ENCODE peak calls at places on chromosomes 1 and 21, in seven cellular contexts. One of them, this sample, is unnamed.

GRCh38 chr1:87620807-87621206 is 292.1 kb downstream of the LMO4 start:
- DNase-seq in iris pigment epithelial cell: no peak
- DNase-seq in central memory CD8-positive, alpha-beta T cell: no peak
- DNase-seq in GF-D8: no peak
- DNase-seq in right atrium auricular region: no peak
- DNase-seq in neural progenitor cell: no peak
- DNase-seq in T47D: no peak
- DNase-seq in this sample: no peak

GRCh38 chr1:19468397-19468956 is 16.9 kb downstream of the CAPZB start:
- DNase-seq in iris pigment epithelial cell: no peak
- DNase-seq in central memory CD8-positive, alpha-beta T cell: no peak
- DNase-seq in right atrium auricular region: no peak
- DNase-seq in GF-D8: no peak
- DNase-seq in T47D: no peak
- DNase-seq in neural progenitor cell: no peak
- DNase-seq in this sample: peak; percentile 86

GRCh38 chr1:156592910-156593732 is 1.5 kb downstream of the NAXE start:
- DNase-seq in GF-D8: no peak
- DNase-seq in neural progenitor cell: no peak
- DNase-seq in T47D: no peak
- DNase-seq in central memory CD8-positive, alpha-beta T cell: no peak
- DNase-seq in right atrium auricular region: no peak
- DNase-seq in iris pigment epithelial cell: no peak
- DNase-seq in this sample: no peak

GRCh38 chr1:28751315-28752056 is 14.7 kb downstream of the YTHDF2 start:
- DNase-seq in right atrium auricular region: no peak
- DNase-seq in GF-D8: no peak
- DNase-seq in central memory CD8-positive, alpha-beta T cell: no peak
- DNase-seq in T47D: no peak
- DNase-seq in neural progenitor cell: no peak
- DNase-seq in iris pigment epithelial cell: peak; percentile 73
- DNase-seq in this sample: no peak

GRCh38 chr1:217272385-217272784 is 358.5 kb downstream of the GPATCH2 start:
- DNase-seq in central memory CD8-positive, alpha-beta T cell: no peak
- DNase-seq in neural progenitor cell: no peak
- DNase-seq in GF-D8: no peak
- DNase-seq in T47D: no peak
- DNase-seq in iris pigment epithelial cell: peak; percentile 84
- DNase-seq in right atrium auricular region: no peak
- DNase-seq in this sample: no peak

GRCh38 chr21:38223893-38224540 is 32.8 kb upstream of the KCNJ15 start:
- DNase-seq in right atrium auricular region: no peak
- DNase-seq in GF-D8: no peak
- DNase-seq in iris pigment epithelial cell: peak; percentile 39
- DNase-seq in T47D: peak; percentile 24
- DNase-seq in central memory CD8-positive, alpha-beta T cell: no peak
- DNase-seq in neural progenitor cell: peak; percentile 42
- DNase-seq in this sample: no peak

GRCh38 chr1:36182734-36183133 is 26.8 kb downstream of the MAP7D1 start:
- DNase-seq in GF-D8: no peak
- DNase-seq in central memory CD8-positive, alpha-beta T cell: no peak
- DNase-seq in T47D: no peak
- DNase-seq in neural progenitor cell: peak; percentile 34
- DNase-seq in right atrium auricular region: no peak
- DNase-seq in iris pigment epithelial cell: no peak
- DNase-seq in this sample: no peak

GRCh38 chr1:108082741-108083562 is 117.2 kb downstream of the SLC25A24 start:
- DNase-seq in central memory CD8-positive, alpha-beta T cell: no peak
- DNase-seq in T47D: no peak
- DNase-seq in iris pigment epithelial cell: no peak
- DNase-seq in right atrium auricular region: no peak
- DNase-seq in GF-D8: no peak
- DNase-seq in neural progenitor cell: peak; percentile 15
- DNase-seq in this sample: no peak

GRCh38 chr1:226820935-226821718 is 49.3 kb upstream of the PSEN2 start:
- DNase-seq in GF-D8: no peak
- DNase-seq in neural progenitor cell: no peak
- DNase-seq in right atrium auricular region: peak; percentile 91
- DNase-seq in central memory CD8-positive, alpha-beta T cell: no peak
- DNase-seq in iris pigment epithelial cell: peak; percentile 95
- DNase-seq in T47D: no peak
- DNase-seq in this sample: no peak

GRCh38 chr1:86648255-86648654 is 56.1 kb upstream of the SH3GLB1 start:
- DNase-seq in neural progenitor cell: no peak
- DNase-seq in central memory CD8-positive, alpha-beta T cell: no peak
- DNase-seq in iris pigment epithelial cell: peak; percentile 68
- DNase-seq in right atrium auricular region: no peak
- DNase-seq in T47D: no peak
- DNase-seq in GF-D8: no peak
- DNase-seq in this sample: no peak

This sample was measured in activated naive CD4-positive, alpha-beta T cell treated with anti-CD3 and anti-CD28 coated beads, Interleukin-2, amount 10 ng/mL, durations not matched to agents 7 days and 5 days.